ENCODE peak calls at places on chromosomes 4 and X, in seven cellular contexts. Y is fibroblast of pulmonary artery, D is cardiac muscle cell, B is neural progenitor cell, V is IMR-90, I is mucosa of descending colon, S is stomach. Q is an unnamed sample.

GRCh38 chr4:7630559-7631287 is 196.0 kb upstream of the PSAPL1 start:
- DNase-seq in Y (peak; percentile 67), B (no peak), S (no peak), D (peak; percentile 69), V (peak; percentile 89), I (no peak), Q (peak; percentile 12)

GRCh38 chr4:5923306-5923830 is 30.5 kb upstream of the CRMP1 start:
- DNase-seq in B (no peak), S (no peak), Y (no peak), V (no peak), D (no peak), I (no peak), Q (no peak)

GRCh38 chr4:136967069-136967468 is 565.2 kb downstream of the PCDH18 start:
- DNase-seq in V (no peak), Y (peak; percentile 3), I (no peak), S (no peak), D (no peak), B (no peak), Q (no peak)

GRCh38 chrX:48492293-48492910 is 16.4 kb upstream of the PORCN start:
- DNase-seq in D (no peak), B (no peak), S (no peak), V (peak; percentile 35), I (no peak), Y (peak; percentile 17), Q (no peak)

GRCh38 chr4:148056879-148057278 is 325.0 kb downstream of the ARHGAP10 start:
- DNase-seq in D (peak; percentile 68), B (peak; percentile 43), V (peak; percentile 77), I (no peak), Y (peak; percentile 61), S (peak; percentile 52), Q (no peak)

GRCh38 chr4:28677808-28678207 is 1817.2 kb downstream of the STIM2 start:
- DNase-seq in V (no peak), S (no peak), Y (no peak), I (no peak), B (no peak), D (no peak), Q (no peak)

GRCh38 chr4:18167831-18168230 is 146.3 kb upstream of the LCORL start:
- DNase-seq in B (no peak), Y (no peak), I (no peak), S (no peak), V (no peak), D (no peak), Q (no peak)

GRCh38 chr4:6198278-6198677 is 2.1 kb downstream of the JAKMIP1 start:
- DNase-seq in D (no peak), I (no peak), B (no peak), V (no peak), Y (no peak), S (no peak), Q (no peak)

GRCh38 chr4:22962186-22962786 is 269.5 kb downstream of the GBA3 start:
- DNase-seq in Y (peak; percentile 52), D (peak; percentile 30), I (no peak), S (no peak), V (peak; percentile 4), B (peak; percentile 57), Q (no peak)

GRCh38 chrX:40090050-40090804 is 7.5 kb downstream of the BCOR start:
- DNase-seq in D (peak; percentile 37), Y (no peak), V (no peak), I (peak; percentile 64), B (peak; percentile 67), S (peak; percentile 57), Q (no peak)
- H3K4me3 ChIP-seq in D (peak overlapping the region; percentile 27), Y (peak overlapping the region; percentile 31), V (peak overlapping the region; percentile 8), I (no peak overlapping the region), B (peak overlapping the region; percentile 48), S (peak overlapping the region; percentile 41), Q (peak overlapping the region; percentile 42)

DNA sequence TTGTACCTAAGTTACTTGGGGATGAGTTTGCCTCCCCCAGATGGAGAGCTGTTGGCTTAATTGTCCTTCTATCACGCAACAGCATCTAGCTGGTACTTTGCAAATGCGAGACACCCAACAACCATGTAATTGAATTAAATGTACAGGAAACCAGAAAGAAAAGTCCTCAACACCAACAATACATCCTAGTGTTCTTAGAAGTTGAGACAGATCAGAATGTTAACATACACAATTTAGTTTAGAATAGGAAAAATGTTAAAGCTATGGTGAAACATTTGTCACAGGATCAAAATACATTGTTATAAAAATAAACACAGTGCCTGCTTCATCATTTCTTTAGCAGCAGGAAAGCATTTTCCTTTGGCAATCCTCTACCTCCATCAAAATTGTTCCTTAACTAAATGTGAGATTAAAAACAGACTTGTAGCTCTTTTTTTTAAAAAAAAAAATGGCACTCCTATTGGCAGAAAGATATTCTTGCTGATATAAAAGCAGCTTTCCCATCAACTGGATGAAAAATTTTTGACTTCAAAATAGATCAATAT is 163.1 kb upstream of the MID1 start:
- DNase-seq in S (no peak), Y (no peak), D (no peak), B (no peak), V (no peak), I (no peak), Q (no peak)
- H3K4me3 ChIP-seq in S (no peak overlapping the region), Y (no peak overlapping the region), D (no peak overlapping the region), B (no peak overlapping the region), V (no peak overlapping the region), I (no peak overlapping the region), Q (no peak overlapping the region)

GRCh38 chr4:130559268-130559667 is 1463.3 kb downstream of the C4orf33 start:
- DNase-seq in Y (no peak), B (no peak), D (no peak), I (no peak), S (no peak), V (no peak), Q (no peak)

GRCh38 chr4:130563891-130564418 is 1468.0 kb downstream of the C4orf33 start:
- DNase-seq in I (no peak), S (no peak), D (no peak), V (no peak), B (no peak), Y (no peak), Q (no peak)

GRCh38 chr4:130568746-130569145 is 1472.8 kb downstream of the C4orf33 start:
- DNase-seq in B (no peak), Y (no peak), S (no peak), V (no peak), I (no peak), D (no peak), Q (no peak)

GRCh38 chr4:130563185-130563890 is 1467.4 kb downstream of the C4orf33 start:
- DNase-seq in Y (peak; percentile 87), I (no peak), V (peak; percentile 72), D (peak; percentile 88), B (peak; percentile 82), S (peak; percentile 30), Q (peak; percentile 30)
- H3K4me3 ChIP-seq in Y (peak overlapping the region; percentile 44), I (no peak overlapping the region), V (peak overlapping the region; percentile 38), D (no peak overlapping the region), B (no peak overlapping the region), S (peak overlapping the region; percentile 29), Q (peak overlapping the region; percentile 51)

GRCh38 chrX:114582264-114582632 is 1.6 kb upstream of the HTR2C start:
- DNase-seq in B (peak; percentile 7), I (no peak), Y (no peak), V (no peak), D (no peak), S (no peak), Q (no peak)

GRCh38 chrX:114582698-114583395 is 1.0 kb upstream of the HTR2C start:
- DNase-seq in S (no peak), Y (no peak), I (no peak), D (no peak), V (no peak), B (peak; percentile 58), Q (no peak)

GRCh38 chrX:114584434-114584943 is 603 bp downstream of the HTR2C start:
- DNase-seq in D (peak; percentile 8), V (no peak), B (peak; percentile 79), S (no peak), I (peak; percentile 42), Y (no peak), Q (no peak)

GRCh38 chrX:114584983-114585842 is 1.3 kb downstream of the HTR2C start:
- DNase-seq in D (no peak), B (peak; percentile 55), I (no peak), V (no peak), S (no peak), Y (no peak), Q (no peak)

GRCh38 chrX:114583646-114584433 is at the start of gene HTR2C:
- DNase-seq in S (no peak), Y (no peak), I (no peak), V (no peak), B (peak; percentile 45), D (no peak), Q (no peak)
- H3K4me3 ChIP-seq in S (no peak within 1 kb of the TSS), Y (no peak within 1 kb of the TSS), I (no peak within 1 kb of the TSS), V (no peak within 1 kb of the TSS), B (peak within 1 kb of the TSS; percentile 65), D (peak within 1 kb of the TSS; percentile 49), Q (no peak within 1 kb of the TSS)

DNA sequence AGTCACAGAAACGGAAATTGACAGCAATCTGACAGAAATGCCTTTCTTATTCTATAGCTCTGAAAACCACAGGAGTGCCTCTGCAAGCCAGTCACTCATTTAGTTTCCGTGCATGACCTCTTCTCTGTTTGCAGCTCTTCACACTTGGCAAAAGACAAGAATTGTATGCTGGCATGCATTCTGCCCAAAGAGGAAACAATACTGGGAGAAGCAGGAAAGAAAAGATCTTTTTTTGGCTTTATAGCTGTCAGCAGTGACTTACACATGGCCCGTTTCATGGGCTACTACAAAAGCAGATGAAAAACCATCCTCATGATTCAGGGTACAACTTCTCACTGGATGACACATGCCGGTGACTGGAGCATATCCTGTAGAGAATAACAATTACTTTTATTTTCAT is 249.4 kb downstream of the ADAMTS3 start:
- DNase-seq in B (no peak), I (no peak), Y (peak; percentile 44), S (no peak), D (peak; percentile 15), V (peak; percentile 69), Q (no peak)
- H3K4me3 ChIP-seq in B (no peak overlapping the region), I (no peak overlapping the region), Y (no peak overlapping the region), S (no peak overlapping the region), D (no peak overlapping the region), V (no peak overlapping the region), Q (peak overlapping the region; percentile 3)

GRCh38 chrX:92270936-92271655 is 491.9 kb downstream of the PCDH11X start:
- DNase-seq in S (no peak), I (no peak), B (no peak), Y (no peak), D (no peak), V (no peak), Q (no peak)
- H3K4me3 ChIP-seq in S (no peak overlapping the region), I (no peak overlapping the region), B (no peak overlapping the region), Y (no peak overlapping the region), D (no peak overlapping the region), V (no peak overlapping the region), Q (no peak overlapping the region)

DNA sequence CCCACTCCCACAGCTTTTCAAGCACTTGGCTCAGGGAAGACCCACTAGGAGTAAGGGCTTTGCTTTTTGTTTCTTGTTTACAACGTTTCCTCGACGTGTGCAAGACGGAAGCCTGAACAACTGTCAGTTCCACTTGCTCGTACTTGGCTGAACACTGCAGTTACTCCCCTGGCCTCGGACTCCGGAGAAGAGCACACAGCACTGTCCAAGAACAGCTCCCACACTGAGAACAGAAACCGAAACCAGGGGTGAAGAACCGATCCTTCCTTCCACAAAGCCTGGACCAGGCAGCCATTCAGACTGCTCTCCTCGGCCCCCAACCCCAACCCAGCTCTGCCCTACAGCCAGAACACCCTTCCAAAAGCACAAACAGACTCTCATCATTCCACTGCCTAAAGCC is 25.5 kb downstream of the IRF2 start:
- DNase-seq in I (no peak), S (no peak), Y (peak; percentile 86), B (peak; percentile 33), D (peak; percentile 83), V (peak; percentile 70), Q (no peak)
- H3K4me3 ChIP-seq in I (no peak overlapping the region), S (peak overlapping the region; percentile 26), Y (peak overlapping the region; percentile 62), B (no peak overlapping the region), D (no peak overlapping the region), V (peak overlapping the region; percentile 36), Q (peak overlapping the region; percentile 42)

GRCh38 chr4:84220990-84221389 is 278.1 kb downstream of the NKX6-1 start:
- DNase-seq in B (no peak), V (no peak), I (no peak), Y (no peak), D (no peak), S (no peak), Q (no peak)
- H3K4me3 ChIP-seq in B (no peak overlapping the region), V (no peak overlapping the region), I (no peak overlapping the region), Y (no peak overlapping the region), D (no peak overlapping the region), S (no peak overlapping the region), Q (no peak overlapping the region)

Q was measured in epithelial cell of proximal tubule.